ENCODE peak calls at places on chromosome 13, in six cellular contexts. One of them, this sample, is unnamed.

GRCh38 chr13:110416131-110416584 is 109.1 kb downstream of the COL4A2 start:
- DNase-seq in left ventricle myocardium inferior: no peak
- DNase-seq in heart right ventricle: no peak
- DNase-seq in mesendoderm: no peak
- DNase-seq in CD4-positive, CD25-positive, alpha-beta regulatory T cell: no peak
- DNase-seq in fibroblast of lung: no peak
- DNase-seq in this sample: no peak

GRCh38 chr13:113769106-113769505 is 10.1 kb downstream of the TMEM255B start:
- DNase-seq in fibroblast of lung: no peak
- DNase-seq in CD4-positive, CD25-positive, alpha-beta regulatory T cell: no peak
- DNase-seq in mesendoderm: no peak
- DNase-seq in left ventricle myocardium inferior: no peak
- DNase-seq in heart right ventricle: no peak
- DNase-seq in this sample: no peak

GRCh38 chr13:107450931-107451330 is 764.4 kb downstream of the LIG4 start:
- DNase-seq in CD4-positive, CD25-positive, alpha-beta regulatory T cell: no peak
- DNase-seq in fibroblast of lung: peak; percentile 99
- DNase-seq in mesendoderm: no peak
- DNase-seq in left ventricle myocardium inferior: no peak
- DNase-seq in heart right ventricle: no peak
- DNase-seq in this sample: no peak

GRCh38 chr13:113941571-113942191 is 32.2 kb downstream of the C13orf46 start:
- DNase-seq in mesendoderm: peak; percentile 12
- DNase-seq in heart right ventricle: no peak
- DNase-seq in CD4-positive, CD25-positive, alpha-beta regulatory T cell: no peak
- DNase-seq in fibroblast of lung: peak; percentile 84
- DNase-seq in left ventricle myocardium inferior: peak; percentile 11
- DNase-seq in this sample: no peak

GRCh38 chr13:43546821-43547220 is 240.0 kb downstream of the ENOX1 start:
- DNase-seq in heart right ventricle: no peak
- DNase-seq in CD4-positive, CD25-positive, alpha-beta regulatory T cell: no peak
- DNase-seq in mesendoderm: peak; percentile 51
- DNase-seq in left ventricle myocardium inferior: no peak
- DNase-seq in fibroblast of lung: no peak
- DNase-seq in this sample: no peak

GRCh38 chr13:110419391-110419791 is 112.3 kb downstream of the COL4A2 start:
- DNase-seq in heart right ventricle: no peak
- DNase-seq in mesendoderm: no peak
- DNase-seq in left ventricle myocardium inferior: no peak
- DNase-seq in fibroblast of lung: peak; percentile 95
- DNase-seq in CD4-positive, CD25-positive, alpha-beta regulatory T cell: no peak
- DNase-seq in this sample: no peak

GRCh38 chr13:113207890-113208423 is 512 bp downstream of the PCID2 start:
- DNase-seq in heart right ventricle: peak; percentile 39
- DNase-seq in fibroblast of lung: peak; percentile 61
- DNase-seq in left ventricle myocardium inferior: peak; percentile 35
- DNase-seq in mesendoderm: peak; percentile 70
- DNase-seq in CD4-positive, CD25-positive, alpha-beta regulatory T cell: no peak
- DNase-seq in this sample: no peak

GRCh38 chr13:76330756-76331155 is 555.4 kb downstream of the KCTD12 start:
- DNase-seq in fibroblast of lung: no peak
- DNase-seq in heart right ventricle: no peak
- DNase-seq in CD4-positive, CD25-positive, alpha-beta regulatory T cell: no peak
- DNase-seq in left ventricle myocardium inferior: no peak
- DNase-seq in mesendoderm: no peak
- DNase-seq in this sample: no peak

GRCh38 chr13:82070411-82070810 is 1729.5 kb upstream of the SPRY2 start:
- DNase-seq in mesendoderm: no peak
- DNase-seq in CD4-positive, CD25-positive, alpha-beta regulatory T cell: no peak
- DNase-seq in fibroblast of lung: no peak
- DNase-seq in left ventricle myocardium inferior: no peak
- DNase-seq in heart right ventricle: no peak
- DNase-seq in this sample: no peak

GRCh38 chr13:56988543-56988942 is 152.2 kb upstream of the PRR20A start:
- DNase-seq in left ventricle myocardium inferior: no peak
- DNase-seq in heart right ventricle: no peak
- DNase-seq in mesendoderm: no peak
- DNase-seq in CD4-positive, CD25-positive, alpha-beta regulatory T cell: no peak
- DNase-seq in fibroblast of lung: no peak
- DNase-seq in this sample: no peak

GRCh38 chr13:112456138-112457056 is 80.2 kb downstream of the SPACA7 start:
- DNase-seq in CD4-positive, CD25-positive, alpha-beta regulatory T cell: no peak
- DNase-seq in heart right ventricle: no peak
- DNase-seq in left ventricle myocardium inferior: no peak
- DNase-seq in fibroblast of lung: no peak
- DNase-seq in mesendoderm: no peak
- DNase-seq in this sample: no peak

GRCh38 chr13:110336681-110337080 is 29.6 kb downstream of the COL4A2 start:
- DNase-seq in CD4-positive, CD25-positive, alpha-beta regulatory T cell: no peak
- DNase-seq in mesendoderm: no peak
- DNase-seq in left ventricle myocardium inferior: no peak
- DNase-seq in heart right ventricle: no peak
- DNase-seq in fibroblast of lung: no peak
- DNase-seq in this sample: no peak

GRCh38 chr13:43574601-43575000 is 212.2 kb downstream of the ENOX1 start:
- DNase-seq in fibroblast of lung: peak; percentile 23
- DNase-seq in left ventricle myocardium inferior: no peak
- DNase-seq in mesendoderm: no peak
- DNase-seq in heart right ventricle: no peak
- DNase-seq in CD4-positive, CD25-positive, alpha-beta regulatory T cell: no peak
- DNase-seq in this sample: no peak

GRCh38 chr13:66665991-66666390 is 564.1 kb downstream of the PCDH9 start:
- DNase-seq in CD4-positive, CD25-positive, alpha-beta regulatory T cell: no peak
- DNase-seq in fibroblast of lung: peak; percentile 94
- DNase-seq in mesendoderm: peak; percentile 74
- DNase-seq in heart right ventricle: no peak
- DNase-seq in left ventricle myocardium inferior: peak; percentile 13
- DNase-seq in this sample: no peak

GRCh38 chr13:75704194-75704941 is 68.2 kb downstream of the LMO7 start:
- DNase-seq in fibroblast of lung: peak; percentile 96
- DNase-seq in CD4-positive, CD25-positive, alpha-beta regulatory T cell: no peak
- DNase-seq in left ventricle myocardium inferior: no peak
- DNase-seq in heart right ventricle: no peak
- DNase-seq in mesendoderm: no peak
- DNase-seq in this sample: no peak

GRCh38 chr13:40148103-40148502 is 492.6 kb downstream of the COG6 start:
- DNase-seq in mesendoderm: no peak
- DNase-seq in left ventricle myocardium inferior: no peak
- DNase-seq in heart right ventricle: no peak
- DNase-seq in fibroblast of lung: no peak
- DNase-seq in CD4-positive, CD25-positive, alpha-beta regulatory T cell: no peak
- DNase-seq in this sample: no peak

GRCh38 chr13:111847964-111848363 is 219.0 kb upstream of the SOX1 start:
- DNase-seq in left ventricle myocardium inferior: no peak
- DNase-seq in mesendoderm: no peak
- DNase-seq in heart right ventricle: no peak
- DNase-seq in CD4-positive, CD25-positive, alpha-beta regulatory T cell: no peak
- DNase-seq in fibroblast of lung: no peak
- DNase-seq in this sample: no peak

GRCh38 chr13:87884874-87885273 is 213.7 kb downstream of the SLITRK5 start:
- DNase-seq in fibroblast of lung: peak; percentile 64
- DNase-seq in CD4-positive, CD25-positive, alpha-beta regulatory T cell: no peak
- DNase-seq in heart right ventricle: no peak
- DNase-seq in left ventricle myocardium inferior: no peak
- DNase-seq in mesendoderm: peak; percentile 82
- DNase-seq in this sample: no peak

GRCh38 chr13:52784591-52785340 is 45.1 kb upstream of the CNMD start:
- DNase-seq in heart right ventricle: no peak
- DNase-seq in CD4-positive, CD25-positive, alpha-beta regulatory T cell: no peak
- DNase-seq in mesendoderm: no peak
- DNase-seq in left ventricle myocardium inferior: no peak
- DNase-seq in fibroblast of lung: no peak
- DNase-seq in this sample: no peak

GRCh38 chr13:39210961-39211534 is 172.8 kb downstream of the NHLRC3 start:
- DNase-seq in heart right ventricle: no peak
- DNase-seq in mesendoderm: peak; percentile 13
- DNase-seq in fibroblast of lung: no peak
- DNase-seq in CD4-positive, CD25-positive, alpha-beta regulatory T cell: no peak
- DNase-seq in left ventricle myocardium inferior: no peak
- DNase-seq in this sample: no peak

GRCh38 chr13:108020027-108020426 is 195.3 kb downstream of the LIG4 start:
- DNase-seq in fibroblast of lung: no peak
- DNase-seq in CD4-positive, CD25-positive, alpha-beta regulatory T cell: no peak
- DNase-seq in heart right ventricle: no peak
- DNase-seq in mesendoderm: no peak
- DNase-seq in left ventricle myocardium inferior: no peak
- DNase-seq in this sample: no peak

GRCh38 chr13:111281751-111282311 is 38.6 kb upstream of the TEX29 start:
- DNase-seq in heart right ventricle: no peak
- DNase-seq in fibroblast of lung: peak; percentile 79
- DNase-seq in CD4-positive, CD25-positive, alpha-beta regulatory T cell: no peak
- DNase-seq in left ventricle myocardium inferior: no peak
- DNase-seq in mesendoderm: no peak
- DNase-seq in this sample: no peak

GRCh38 chr13:67096418-67096817 is 133.7 kb downstream of the PCDH9 start:
- DNase-seq in left ventricle myocardium inferior: no peak
- DNase-seq in CD4-positive, CD25-positive, alpha-beta regulatory T cell: no peak
- DNase-seq in heart right ventricle: no peak
- DNase-seq in fibroblast of lung: no peak
- DNase-seq in mesendoderm: no peak
- DNase-seq in this sample: no peak

GRCh38 chr13:57123660-57124059 is 17.1 kb upstream of the PRR20A start:
- DNase-seq in fibroblast of lung: peak; percentile 3
- DNase-seq in CD4-positive, CD25-positive, alpha-beta regulatory T cell: no peak
- DNase-seq in heart right ventricle: no peak
- DNase-seq in mesendoderm: no peak
- DNase-seq in left ventricle myocardium inferior: peak; percentile 24
- DNase-seq in this sample: no peak

GRCh38 chr13:73336789-73337188 is 278.0 kb downstream of the KLF5 start:
- DNase-seq in heart right ventricle: no peak
- DNase-seq in left ventricle myocardium inferior: no peak
- DNase-seq in mesendoderm: no peak
- DNase-seq in fibroblast of lung: peak; percentile 21
- DNase-seq in CD4-positive, CD25-positive, alpha-beta regulatory T cell: no peak
- DNase-seq in this sample: no peak

GRCh38 chr13:50993908-50994307 is 84.3 kb downstream of the RNASEH2B start:
- DNase-seq in heart right ventricle: no peak
- DNase-seq in fibroblast of lung: no peak
- DNase-seq in mesendoderm: no peak
- DNase-seq in CD4-positive, CD25-positive, alpha-beta regulatory T cell: no peak
- DNase-seq in left ventricle myocardium inferior: no peak
- DNase-seq in this sample: no peak

GRCh38 chr13:80084086-80084676 is 256.7 kb downstream of the SPRY2 start:
- DNase-seq in left ventricle myocardium inferior: no peak
- DNase-seq in fibroblast of lung: peak; percentile 97
- DNase-seq in CD4-positive, CD25-positive, alpha-beta regulatory T cell: no peak
- DNase-seq in heart right ventricle: no peak
- DNase-seq in mesendoderm: peak; percentile 88
- DNase-seq in this sample: no peak

GRCh38 chr13:113562085-113562749 is 22.3 kb upstream of the TFDP1 start:
- DNase-seq in left ventricle myocardium inferior: peak; percentile 52
- DNase-seq in heart right ventricle: peak; percentile 63
- DNase-seq in CD4-positive, CD25-positive, alpha-beta regulatory T cell: no peak
- DNase-seq in fibroblast of lung: peak; percentile 75
- DNase-seq in mesendoderm: peak; percentile 86
- DNase-seq in this sample: no peak

GRCh38 chr13:71477735-71478134 is 389.3 kb downstream of the DACH1 start:
- DNase-seq in mesendoderm: peak; percentile 26
- DNase-seq in heart right ventricle: no peak
- DNase-seq in CD4-positive, CD25-positive, alpha-beta regulatory T cell: no peak
- DNase-seq in fibroblast of lung: peak; percentile 1
- DNase-seq in left ventricle myocardium inferior: no peak
- DNase-seq in this sample: no peak

GRCh38 chr13:47474845-47475244 is 526.2 kb downstream of the SUCLA2 start:
- DNase-seq in heart right ventricle: no peak
- DNase-seq in left ventricle myocardium inferior: no peak
- DNase-seq in fibroblast of lung: no peak
- DNase-seq in mesendoderm: no peak
- DNase-seq in CD4-positive, CD25-positive, alpha-beta regulatory T cell: no peak
- DNase-seq in this sample: no peak

GRCh38 chr13:34076943-34077703 is 259.2 kb downstream of the RFC3 start:
- DNase-seq in fibroblast of lung: peak; percentile 79
- DNase-seq in CD4-positive, CD25-positive, alpha-beta regulatory T cell: no peak
- DNase-seq in heart right ventricle: no peak
- DNase-seq in left ventricle myocardium inferior: no peak
- DNase-seq in mesendoderm: peak; percentile 29
- DNase-seq in this sample: no peak
- H3K4me1 ChIP-seq in fibroblast of lung: peaks cover 11% of the 10 kb centered on the region
- H3K4me1 ChIP-seq in CD4-positive, CD25-positive, alpha-beta regulatory T cell: no peaks in the 10 kb centered on the region
- H3K4me1 ChIP-seq in heart right ventricle: no peaks in the 10 kb centered on the region
- H3K4me1 ChIP-seq in left ventricle myocardium inferior: peaks cover 6% of the 10 kb centered on the region
- H3K4me1 ChIP-seq in mesendoderm: peaks cover 3% of the 10 kb centered on the region
- H3K4me1 ChIP-seq in this sample: no peaks in the 10 kb centered on the region

DNA sequence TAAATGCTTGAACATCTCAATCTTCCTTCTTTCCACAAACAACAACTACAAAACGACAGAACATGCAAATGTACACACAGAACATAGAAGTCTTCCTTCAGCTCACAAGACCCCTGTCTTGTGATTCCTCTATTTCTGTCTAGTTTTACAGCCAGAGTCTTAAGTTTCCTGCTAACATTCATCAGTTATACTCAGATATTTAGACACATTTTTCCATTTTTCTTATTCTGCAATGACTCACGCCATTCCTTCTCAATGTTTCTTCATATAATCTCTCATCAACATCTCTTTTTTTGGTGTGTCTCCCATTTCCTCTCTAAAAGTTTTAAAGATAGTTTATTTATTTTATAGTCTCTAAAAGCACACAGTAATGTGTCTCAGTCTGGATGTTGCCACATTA is 1872.9 kb upstream of the PCDH20 start:
- DNase-seq in CD4-positive, CD25-positive, alpha-beta regulatory T cell: no peak
- DNase-seq in fibroblast of lung: peak; percentile 55
- DNase-seq in mesendoderm: no peak
- DNase-seq in heart right ventricle: no peak
- DNase-seq in left ventricle myocardium inferior: no peak
- DNase-seq in this sample: no peak
- H3K27ac ChIP-seq in CD4-positive, CD25-positive, alpha-beta regulatory T cell: no peak overlapping the region
- H3K27ac ChIP-seq in fibroblast of lung: no peak overlapping the region
- H3K27ac ChIP-seq in mesendoderm: no peak overlapping the region
- H3K27ac ChIP-seq in heart right ventricle: no peak overlapping the region
- H3K27ac ChIP-seq in left ventricle myocardium inferior: no peak overlapping the region
- H3K27ac ChIP-seq in this sample: no peak overlapping the region

GRCh38 chr13:42057918-42058530 is 9.6 kb downstream of the DGKH start:
- DNase-seq in CD4-positive, CD25-positive, alpha-beta regulatory T cell: no peak
- DNase-seq in mesendoderm: no peak
- DNase-seq in left ventricle myocardium inferior: no peak
- DNase-seq in fibroblast of lung: no peak
- DNase-seq in heart right ventricle: no peak
- DNase-seq in this sample: no peak
- H3K4me1 ChIP-seq in CD4-positive, CD25-positive, alpha-beta regulatory T cell: peaks cover 22% of the 10 kb centered on the region
- H3K4me1 ChIP-seq in mesendoderm: no peaks in the 10 kb centered on the region
- H3K4me1 ChIP-seq in left ventricle myocardium inferior: peaks cover 27% of the 10 kb centered on the region
- H3K4me1 ChIP-seq in fibroblast of lung: no peaks in the 10 kb centered on the region
- H3K4me1 ChIP-seq in heart right ventricle: peaks cover 10% of the 10 kb centered on the region
- H3K4me1 ChIP-seq in this sample: no peaks in the 10 kb centered on the region

GRCh38 chr13:44752184-44752583 is 176.1 kb upstream of the TSC22D1 start:
- DNase-seq in left ventricle myocardium inferior: no peak
- DNase-seq in mesendoderm: no peak
- DNase-seq in heart right ventricle: no peak
- DNase-seq in CD4-positive, CD25-positive, alpha-beta regulatory T cell: no peak
- DNase-seq in fibroblast of lung: no peak
- DNase-seq in this sample: no peak
- H3K27ac ChIP-seq in left ventricle myocardium inferior: no peak overlapping the region
- H3K27ac ChIP-seq in mesendoderm: no peak overlapping the region
- H3K27ac ChIP-seq in heart right ventricle: no peak overlapping the region
- H3K27ac ChIP-seq in CD4-positive, CD25-positive, alpha-beta regulatory T cell: no peak overlapping the region
- H3K27ac ChIP-seq in fibroblast of lung: no peak overlapping the region
- H3K27ac ChIP-seq in this sample: no peak overlapping the region

This sample was measured in CD8-positive, alpha-beta memory T cell.